ENCODE peak calls at places on chromosome 21, in four cellular contexts. G is lung, W is IMR-90, L is H4. I is an unnamed sample.

GRCh38 chr21:33428669-33429068 is 25.5 kb downstream of the IFNGR2 start:
- DNase-seq in G (peak; percentile 56), W (no peak), L (no peak), I (peak; percentile 94)

GRCh38 chr21:34113842-34114241 is 40.5 kb downstream of the MRPS6 start:
- DNase-seq in G (no peak), W (no peak), L (no peak), I (no peak)

GRCh38 chr21:34692458-34693020 is 23.7 kb downstream of the CLIC6 start:
- DNase-seq in G (no peak), W (no peak), L (no peak), I (no peak)

GRCh38 chr21:36162631-36163030 is 6.0 kb downstream of the DOP1B start:
- DNase-seq in G (no peak), W (no peak), L (no peak), I (no peak)

GRCh38 chr21:36881223-36881622 is 85.2 kb downstream of the HLCS start:
- DNase-seq in G (no peak), W (peak; percentile 51), L (no peak), I (no peak)

GRCh38 chr21:14453339-14453738 is 70.4 kb upstream of the HSPA13 start:
- DNase-seq in G (no peak), W (no peak), L (no peak), I (no peak)

GRCh38 chr21:15732290-15732995 is 2.7 kb downstream of the USP25 start:
- DNase-seq in G (no peak), W (peak; percentile 51), L (peak; percentile 86), I (no peak)

GRCh38 chr21:34667761-34668160 is 1.0 kb upstream of the CLIC6 start:
- DNase-seq in G (no peak), W (no peak), L (no peak), I (no peak)

GRCh38 chr21:34996304-34997081 is 52.6 kb downstream of the RUNX1 start:
- DNase-seq in G (peak; percentile 42), W (peak; percentile 41), L (no peak), I (no peak)

GRCh38 chr21:41283211-41283818 is 33.3 kb upstream of the FAM3B start:
- DNase-seq in G (peak; percentile 56), W (peak; percentile 87), L (peak; percentile 89), I (no peak)

GRCh38 chr21:45935628-45936027 is 45.9 kb upstream of the COL6A1 start:
- DNase-seq in G (no peak), W (peak; percentile 63), L (no peak), I (no peak)

GRCh38 chr21:34690041-34690792 is 21.4 kb downstream of the CLIC6 start:
- DNase-seq in G (no peak), W (no peak), L (no peak), I (no peak)

GRCh38 chr21:42253466-42253865 is 34.5 kb downstream of the ABCG1 start:
- DNase-seq in G (no peak), W (no peak), L (no peak), I (no peak)

GRCh38 chr21:27058673-27059365 is 91.9 kb upstream of the ADAMTS5 start:
- DNase-seq in G (no peak), W (no peak), L (no peak), I (no peak)

GRCh38 chr21:45074048-45074817 is at the start of gene ADARB1:
- DNase-seq in G (peak; percentile 41), W (peak; percentile 56), L (no peak), I (no peak)

GRCh38 chr21:46323227-46323709 is 402 bp downstream of the C21orf58 start:
- DNase-seq in G (no peak), W (no peak), L (no peak), I (no peak)